ENCODE peak calls at places on chromosomes 1 and 21, in four cellular contexts. N, T, X and F are unnamed samples.

GRCh38 chr1:24454684-24455091 is 39.1 kb downstream of the NIPAL3 start:
- DNase-seq in N (no peak), T (no peak), X (no peak), F (no peak)

GRCh38 chr1:222071313-222071886 is 329.5 kb upstream of the DUSP10 start:
- DNase-seq in N (no peak), T (no peak), X (no peak), F (no peak)

GRCh38 chr1:222283147-222283768 is 264.6 kb downstream of the HHIPL2 start:
- DNase-seq in N (no peak), T (no peak), X (no peak), F (no peak)

GRCh38 chr1:15951341-15952153 is 24.4 kb downstream of the ZBTB17 start:
- DNase-seq in N (no peak), T (no peak), X (no peak), F (no peak)

GRCh38 chr1:147626739-147627138 is 43.6 kb downstream of the ACP6 start:
- DNase-seq in N (no peak), T (peak; percentile 17), X (no peak), F (no peak)

GRCh38 chr1:94773931-94774422 is 46.2 kb upstream of the SLC44A3 start:
- DNase-seq in N (no peak), T (no peak), X (peak; percentile 49), F (no peak)

GRCh38 chr21:45639206-45640000 is 4.1 kb upstream of the PCBP3 start:
- DNase-seq in N (no peak), T (no peak), X (no peak), F (no peak)

GRCh38 chr1:225603538-225604354 is 49.2 kb downstream of the ENAH start:
- DNase-seq in N (no peak), T (no peak), X (peak; percentile 27), F (no peak)

GRCh38 chr1:64623750-64624445 is 121.0 kb upstream of the RAVER2 start:
- DNase-seq in N (no peak), T (no peak), X (peak; percentile 46), F (no peak)

GRCh38 chr1:227739636-227740035 is 4.4 kb downstream of the SNAP47 start:
- DNase-seq in N (no peak), T (no peak), X (no peak), F (no peak)